ENCODE peak calls at places on chromosomes 4 and X, in ten cellular contexts. R is heart right ventricle, N is esophagus squamous epithelium, B is brain microvascular endothelial cell, X is A549, D is PC-9, V is kidney, G is lower lobe of right lung, U is neural progenitor cell, L is astrocyte. T is an unnamed sample.

GRCh38 chrX:85499400-85499799 is 119.9 kb upstream of the POF1B start:
- DNase-seq in V (no peak), N (no peak), U (no peak), X (no peak), B (no peak), R (no peak), G (no peak), L (no peak), D (no peak), T (no peak)

GRCh38 chr4:140049924-140050681 is 103.9 kb downstream of the MAML3 start:
- DNase-seq in L (peak), U (peak), N (no peak), B (no peak), X (peak), D (no peak), G (no peak), V (no peak), R (no peak), T (no peak)

GRCh38 chr4:44558206-44558605 is 93.2 kb downstream of the YIPF7 start:
- DNase-seq in R (no peak), G (no peak), L (peak), V (no peak), U (no peak), B (no peak), N (no peak), D (no peak), X (no peak), T (no peak)

GRCh38 chrX:97835969-97836368 is 952.3 kb downstream of the RPA4 start:
- DNase-seq in G (no peak), L (no peak), B (no peak), N (no peak), U (no peak), X (no peak), D (no peak), V (no peak), R (no peak), T (no peak)

GRCh38 chr4:54498661-54499111 is 159.1 kb upstream of the KIT start:
- DNase-seq in V (no peak), X (peak), D (no peak), N (no peak), U (peak), G (no peak), B (peak), R (no peak), L (peak), T (no peak)

GRCh38 chrX:131213400-131213799 is 75.7 kb downstream of the IGSF1 start:
- DNase-seq in V (no peak), R (no peak), D (no peak), B (no peak), G (no peak), X (no peak), U (no peak), N (no peak), L (no peak), T (no peak)

GRCh38 chrX:57453901-57454300 is 137.9 kb upstream of the ZXDB start:
- DNase-seq in R (no peak), L (no peak), X (peak), N (no peak), U (peak), G (no peak), V (no peak), B (no peak), D (no peak), T (no peak)

GRCh38 chr4:170030121-170030520 is 3.9 kb upstream of the MFAP3L start:
- DNase-seq in U (no peak), N (no peak), X (no peak), L (no peak), V (no peak), D (no peak), G (no peak), B (no peak), R (no peak), T (no peak)

GRCh38 chrX:72238721-72239475 is at the start of gene ERCC6L:
- DNase-seq in R (peak), N (peak), U (peak), G (peak), X (peak), D (peak), L (peak), B (peak), V (peak), T (peak)

GRCh38 chr4:151743128-151743854 is 17.5 kb downstream of the GATB start:
- DNase-seq in N (no peak), U (no peak), X (no peak), B (no peak), L (peak), R (no peak), D (no peak), G (no peak), V (no peak), T (no peak)

GRCh38 chr4:159420162-159421057 is 317.5 kb downstream of the RAPGEF2 start:
- DNase-seq in L (no peak), R (no peak), D (no peak), V (no peak), U (no peak), G (no peak), B (no peak), N (no peak), X (no peak), T (no peak)

GRCh38 chrX:46912673-46913491 is 661 bp downstream of the JADE3 start:
- DNase-seq in V (peak), N (no peak), G (peak), B (peak), D (peak), X (peak), R (peak), U (peak), L (no peak), T (no peak)

GRCh38 chr4:140756292-140757219 is at the start of gene TBC1D9:
- DNase-seq in L (peak), R (peak), N (peak), B (peak), X (peak), U (peak), D (peak), G (peak), V (peak), T (peak)

GRCh38 chrX:153806999-153807575 is 12.6 kb downstream of the SSR4 start:
- DNase-seq in L (no peak), R (no peak), D (no peak), U (no peak), N (no peak), V (no peak), G (no peak), B (no peak), X (no peak), T (no peak)

GRCh38 chr4:157315968-157316367 is 95.4 kb downstream of the GRIA2 start:
- DNase-seq in L (no peak), N (no peak), D (no peak), B (no peak), R (no peak), G (no peak), V (no peak), X (no peak), U (no peak), T (no peak)

GRCh38 chr4:173503330-173504180 is 26.5 kb downstream of the HAND2 start:
- DNase-seq in X (no peak), N (no peak), G (no peak), B (no peak), L (no peak), D (no peak), R (no peak), V (no peak), U (no peak), T (no peak)

GRCh38 chrX:46957299-46957698 is 45.1 kb downstream of the JADE3 start:
- DNase-seq in B (no peak), G (no peak), N (no peak), L (no peak), U (no peak), R (no peak), V (no peak), D (no peak), X (peak), T (no peak)

GRCh38 chr4:77082886-77083608 is 7.3 kb upstream of the CCNI start:
- DNase-seq in U (no peak), V (no peak), X (no peak), L (no peak), R (no peak), N (no peak), B (no peak), D (no peak), G (no peak), T (no peak)

GRCh38 chrX:153882557-153882956 is 3.4 kb downstream of the L1CAM start:
- DNase-seq in N (no peak), R (no peak), B (no peak), L (no peak), D (no peak), U (no peak), V (peak), X (no peak), G (no peak), T (no peak)

GRCh38 chr4:183834252-183834651 is 70.9 kb upstream of the STOX2 start:
- DNase-seq in L (no peak), B (no peak), V (no peak), R (no peak), N (no peak), G (no peak), U (no peak), X (no peak), D (no peak), T (no peak)

GRCh38 chr4:101791189-101791572 is 651 bp downstream of the BANK1 start:
- DNase-seq in G (no peak), V (no peak), R (no peak), L (no peak), N (no peak), B (no peak), D (no peak), X (peak), U (no peak), T (no peak)
- H3K27ac ChIP-seq in G (peak), V (no peak), R (no peak), L (no peak), N (no peak), B (no peak), D (no peak), X (peak), U (no peak), T (no peak)

DNA sequence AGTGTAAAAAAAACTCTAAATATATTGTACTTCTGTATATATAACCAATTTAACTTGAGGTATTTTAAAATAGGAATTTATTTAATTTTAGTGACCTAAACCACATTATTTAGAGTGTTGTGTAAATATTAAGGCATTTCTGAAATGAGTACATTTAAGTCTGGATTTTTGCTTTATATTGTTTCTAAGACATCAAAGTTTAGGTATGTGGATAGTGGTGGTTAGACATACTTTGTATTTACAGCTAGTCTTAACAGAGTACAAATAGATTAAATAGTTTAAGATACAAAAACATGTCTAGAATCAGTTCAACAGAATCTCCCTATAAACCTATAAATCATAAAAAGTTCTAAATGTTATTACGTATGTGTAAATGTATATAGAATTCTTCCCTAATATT is 588.5 kb downstream of the TRIML1 start:
- DNase-seq in B (no peak), R (no peak), V (no peak), L (no peak), G (no peak), N (no peak), U (no peak), D (no peak), X (no peak), T (no peak)
- TF ChIP-seq CTCF in B (no peak), R (no peak), V (no peak), L (no peak), G (no peak), N (no peak), U (no peak), D (no peak), X (no peak), T (no peak)

GRCh38 chrX:53681661-53682060 is 4.9 kb downstream of the HUWE1 start:
- DNase-seq in G (no peak), N (no peak), R (no peak), U (no peak), B (no peak), X (no peak), D (no peak), V (no peak), L (peak), T (no peak)
- H3K4me3 ChIP-seq in G (no peak), N (no peak), R (no peak), U (peak), B (no peak), X (peak), D (no peak), V (no peak), L (peak), T (no peak)

GRCh38 chrX:10821293-10821692 is 200.9 kb upstream of the MID1 start:
- DNase-seq in N (no peak), X (no peak), L (no peak), B (no peak), R (no peak), V (no peak), U (no peak), D (no peak), G (no peak), T (no peak)
- H3K27ac ChIP-seq in N (no peak), X (no peak), L (no peak), B (no peak), R (no peak), V (no peak), U (no peak), D (no peak), G (no peak), T (no peak)

T was measured in coronary artery.